ENCODE peak calls at places on chromosomes 16 and 17, in eight cellular contexts. R is PC-3, F is sigmoid colon, H is left ventricle myocardium inferior, L is H1, W is IMR-90, K is right cardiac atrium, Q is AG04450. Z is an unnamed sample. For H3K27me3, the result is how much of the 10 kb centered on the place peaks cover.

GRCh38 chr16:784431-784830 is 3.8 kb downstream of the RPUSD1 start:
- DNase-seq in H (no peak), W (no peak), L (no peak), R (no peak), Q (no peak), F (no peak), K (no peak), Z (no peak)

GRCh38 chr17:28747046-28747691 is 3.4 kb downstream of the TRAF4 start:
- DNase-seq in W (no peak), L (no peak), K (no peak), F (no peak), R (peak), H (no peak), Q (no peak), Z (peak)

GRCh38 chr16:82753821-82754220 is 127.1 kb downstream of the CDH13 start:
- DNase-seq in R (peak), K (no peak), Q (no peak), L (no peak), H (no peak), F (no peak), W (peak), Z (no peak)

GRCh38 chr17:16977932-16978331 is 6.0 kb upstream of the TNFRSF13B start:
- DNase-seq in W (peak), F (peak), H (no peak), L (no peak), Q (no peak), K (no peak), R (no peak), Z (no peak)

GRCh38 chr16:3317315-3317999 is 12.2 kb downstream of the ZNF75A start:
- DNase-seq in L (no peak), F (no peak), R (no peak), H (no peak), Q (no peak), K (no peak), W (peak), Z (no peak)

GRCh38 chr16:9447699-9448098 is 356.3 kb downstream of the HAPSTR1 start:
- DNase-seq in W (no peak), F (no peak), H (no peak), Q (no peak), L (no peak), K (no peak), R (no peak), Z (no peak)

GRCh38 chr16:21250072-21250923 is 16.8 kb downstream of the ANKS4B start:
- DNase-seq in R (no peak), L (no peak), Q (no peak), W (no peak), K (no peak), H (no peak), F (no peak), Z (no peak)

GRCh38 chr16:84034516-84034915 is 8.1 kb downstream of the SLC38A8 start:
- DNase-seq in R (no peak), F (no peak), W (no peak), H (no peak), K (no peak), L (no peak), Q (no peak), Z (no peak)

GRCh38 chr16:49492090-49492801 is 118.6 kb downstream of the C16orf78 start:
- DNase-seq in H (peak), R (peak), Q (no peak), W (no peak), L (peak), F (peak), K (peak), Z (peak)

GRCh38 chr17:979539-980405 is at the start of gene NXN:
- DNase-seq in W (peak), F (peak), H (peak), L (no peak), K (peak), R (peak), Q (no peak), Z (peak)

GRCh38 chr17:6638046-6638908 is 2.2 kb downstream of the KIAA0753 start:
- DNase-seq in F (no peak), H (no peak), R (no peak), Q (no peak), K (no peak), L (no peak), W (no peak), Z (no peak)

GRCh38 chr17:15378243-15378642 is 36.8 kb upstream of the TEKT3 start:
- DNase-seq in R (no peak), H (no peak), F (no peak), L (no peak), Q (no peak), K (no peak), W (no peak), Z (no peak)

GRCh38 chr16:69408451-69408850 is 16.0 kb upstream of the CYB5B start:
- DNase-seq in K (peak), H (no peak), Q (no peak), W (no peak), L (no peak), F (no peak), R (no peak), Z (peak)

GRCh38 chr16:22348296-22348695 is 26.1 kb downstream of the CDR2 start:
- DNase-seq in W (no peak), F (no peak), R (peak), Q (no peak), H (no peak), L (no peak), K (no peak), Z (no peak)

GRCh38 chr16:80197790-80198201 is 343.0 kb upstream of the DYNLRB2 start:
- DNase-seq in R (peak), L (no peak), F (no peak), Q (peak), H (no peak), W (peak), K (no peak), Z (no peak)

GRCh38 chr16:85137323-85138072 is 25.2 kb upstream of the CIBAR2 start:
- DNase-seq in F (peak), K (peak), R (peak), L (no peak), W (peak), H (peak), Q (peak), Z (peak)

GRCh38 chr16:84244728-84245127 is 4.9 kb upstream of the KCNG4 start:
- DNase-seq in Q (no peak), F (no peak), L (no peak), R (no peak), W (no peak), K (no peak), H (no peak), Z (no peak)

GRCh38 chr17:63985387-63986140 is 12.6 kb upstream of the PRR29 start:
- DNase-seq in W (no peak), L (no peak), F (no peak), H (no peak), R (no peak), K (no peak), Q (no peak), Z (no peak)

GRCh38 chr16:7332611-7333010 is at the start of gene RBFOX1:
- DNase-seq in L (no peak), W (no peak), K (no peak), H (no peak), F (no peak), Q (no peak), R (no peak), Z (no peak)

DNA sequence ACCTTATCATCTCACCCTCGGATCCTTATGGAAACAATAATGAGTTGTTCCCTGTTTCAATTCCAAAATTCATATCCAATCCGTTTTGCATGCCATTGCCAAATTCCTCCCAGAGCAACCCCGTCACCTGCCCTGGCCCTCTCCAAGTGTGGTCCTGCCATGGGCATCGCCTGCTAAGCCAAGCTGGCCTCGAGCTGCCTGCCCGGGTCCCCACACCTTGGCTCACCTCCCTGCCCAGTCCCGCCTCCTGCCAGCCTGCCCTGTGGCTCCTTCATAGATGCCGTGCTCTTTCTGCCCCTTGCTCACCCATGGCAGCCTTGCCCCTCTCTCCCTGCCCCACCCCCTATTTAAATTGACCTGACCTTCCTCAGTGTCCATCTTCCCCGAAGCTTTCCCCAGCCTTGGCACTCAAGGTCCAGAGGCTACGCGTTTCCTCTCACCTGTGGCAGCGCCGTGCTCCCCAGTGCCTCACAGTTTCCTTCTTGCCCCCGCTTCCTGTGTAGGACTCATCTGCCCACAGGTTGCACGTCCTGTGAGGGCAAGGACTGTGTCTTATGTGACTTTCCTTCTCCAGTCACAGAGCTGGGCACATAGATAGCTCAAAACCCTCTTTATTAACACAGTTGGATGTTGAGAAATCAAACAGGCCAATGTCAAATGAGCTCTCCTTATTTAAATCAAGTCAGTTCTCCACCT is 12.7 kb downstream of the MAPT start:
- DNase-seq in F (no peak), W (no peak), L (no peak), H (no peak), R (no peak), Q (no peak), K (no peak), Z (no peak)
- H3K27me3 ChIP-seq in F (under half), W (under half), L (under half), H (under half), R (under half), Q (under half), K (under half), Z (under half)

DNA sequence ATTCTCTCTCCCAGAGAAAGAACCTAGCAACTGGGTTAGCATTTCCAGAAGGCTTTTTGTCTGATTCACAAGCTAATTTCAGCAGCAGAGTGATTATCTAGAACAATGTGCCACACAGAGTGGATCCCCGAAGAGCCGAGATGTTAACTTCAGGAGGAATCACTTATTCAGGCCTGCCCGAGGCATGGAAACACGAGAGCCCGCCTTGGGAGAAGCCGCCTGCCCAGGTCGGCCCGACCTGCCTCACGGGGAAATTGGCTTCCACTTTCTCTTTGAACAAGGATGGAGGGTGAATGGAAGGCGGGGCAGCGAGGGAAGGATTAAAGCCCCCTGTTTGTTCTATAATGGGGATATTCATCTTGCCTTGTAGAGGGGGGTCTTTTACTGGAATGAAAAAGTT is 32.8 kb downstream of the NTN1 start:
- DNase-seq in W (no peak), H (no peak), R (no peak), L (no peak), Q (no peak), F (no peak), K (no peak), Z (no peak)
- H3K4me3 ChIP-seq in W (no peak), H (no peak), R (no peak), L (no peak), Q (no peak), F (no peak), K (no peak), Z (no peak)

GRCh38 chr17:48644910-48645557 is 18.9 kb upstream of the HOXB9 start:
- DNase-seq in H (no peak), R (no peak), W (no peak), Q (no peak), L (no peak), K (no peak), F (no peak), Z (no peak)

GRCh38 chr17:48647964-48648245 is 21.7 kb upstream of the HOXB9 start:
- DNase-seq in W (no peak), R (no peak), F (no peak), Q (no peak), K (no peak), H (no peak), L (no peak), Z (no peak)

GRCh38 chr17:48647103-48647963 is 21.2 kb upstream of the HOXB9 start:
- DNase-seq in K (no peak), Q (no peak), F (no peak), L (no peak), R (no peak), H (no peak), W (no peak), Z (no peak)

GRCh38 chr17:48645639-48646182 is 19.6 kb upstream of the HOXB9 start:
- DNase-seq in F (no peak), L (no peak), K (no peak), Q (no peak), R (no peak), H (no peak), W (no peak), Z (no peak)

DNA sequence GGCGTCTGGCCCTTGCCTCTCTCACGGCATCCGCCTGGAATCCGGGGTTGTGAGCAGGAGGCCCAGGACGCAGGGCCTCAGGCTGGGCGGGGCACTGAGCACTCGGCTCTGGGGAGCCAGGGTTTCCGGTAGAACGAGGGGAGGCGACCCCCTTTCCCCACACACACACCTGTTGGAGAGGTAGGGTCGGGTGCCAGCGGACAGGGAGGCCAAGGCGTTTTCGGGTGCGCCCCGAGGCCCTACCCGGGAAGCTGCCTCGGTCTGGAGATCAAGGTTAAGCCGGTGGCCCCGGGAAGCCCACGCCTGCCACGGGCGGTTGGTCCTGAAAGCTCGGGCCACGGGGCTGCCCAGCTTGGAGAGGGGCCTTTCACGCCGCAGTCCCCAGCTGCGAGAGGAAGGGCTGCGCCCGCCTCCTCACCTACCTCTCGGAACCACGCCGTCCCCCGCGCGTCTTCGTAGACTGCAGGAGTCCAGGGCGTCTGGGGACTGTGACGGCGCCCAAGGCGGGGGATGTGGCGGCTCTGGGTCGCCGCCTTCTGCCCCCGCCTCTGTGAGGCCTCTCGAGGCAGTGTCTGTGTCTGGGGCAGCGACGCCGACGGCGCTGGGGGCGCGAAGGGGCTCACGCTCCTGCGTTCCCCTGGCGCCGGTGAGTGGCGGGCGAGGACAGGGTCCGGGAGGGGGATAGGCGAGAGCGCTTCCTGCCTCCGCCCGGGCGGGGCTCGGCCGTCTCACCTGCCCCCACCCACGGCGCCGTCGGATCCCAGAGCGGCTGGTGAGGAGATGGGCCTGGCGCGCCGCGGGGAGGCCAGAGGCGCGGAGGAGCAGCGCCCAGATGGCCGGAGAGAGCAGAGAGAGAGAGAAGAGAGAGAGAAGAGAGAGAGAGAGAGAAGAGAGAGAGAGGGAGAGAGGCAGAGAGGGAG is 20.3 kb upstream of the HOXB9 start:
- DNase-seq in K (no peak), Q (no peak), W (no peak), H (no peak), F (no peak), R (no peak), L (no peak), Z (no peak)
- H3K27me3 ChIP-seq in K (under half), Q (half or more), W (half or more), H (half or more), F (half or more), R (under half), L (half or more), Z (half or more)

GRCh38 chr17:20920813-20921199 is 122.0 kb downstream of the USP22 start:
- DNase-seq in K (no peak), L (no peak), H (no peak), Q (no peak), F (no peak), W (peak), R (no peak), Z (no peak)
- H3K4me3 ChIP-seq in K (no peak), L (no peak), H (no peak), Q (no peak), F (no peak), W (no peak), R (no peak), Z (no peak)

DNA sequence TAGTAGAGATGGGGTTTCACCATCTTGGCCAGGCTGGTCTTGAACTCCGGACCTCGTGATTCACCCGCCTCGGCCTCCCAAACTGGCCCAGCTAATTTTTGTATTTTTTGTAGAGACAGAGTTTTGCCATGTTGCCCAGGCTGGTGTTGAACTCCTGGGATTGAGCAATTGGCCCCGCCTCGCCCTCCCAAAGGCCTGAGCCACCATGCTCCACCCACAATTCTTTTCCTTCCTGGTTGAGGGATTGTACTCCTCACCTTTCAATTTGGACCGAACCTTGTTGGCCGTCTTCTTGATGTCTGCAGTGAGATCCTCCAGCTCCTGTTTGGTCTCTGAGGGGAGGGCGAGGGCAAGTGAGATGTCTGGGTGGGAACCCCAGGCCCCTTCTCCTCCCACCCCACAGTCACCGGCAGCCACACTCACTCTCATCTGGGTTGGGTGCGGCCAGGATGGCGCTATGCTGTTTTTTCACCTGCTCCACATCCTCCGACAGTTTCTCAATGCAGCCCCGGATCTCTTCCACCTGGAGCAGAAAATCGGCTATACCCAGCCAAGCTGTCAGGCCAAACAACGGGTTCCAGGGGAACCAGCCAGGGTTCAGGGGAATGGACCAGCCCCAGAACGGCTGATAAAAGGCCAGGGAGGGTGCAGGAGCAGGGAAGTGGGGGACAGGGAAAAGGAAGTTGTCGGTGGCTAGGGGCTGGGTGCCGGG is 9.6 kb downstream of the STX1B start:
- DNase-seq in Q (no peak), K (no peak), F (no peak), H (no peak), R (no peak), W (no peak), L (no peak), Z (no peak)
- H3K27me3 ChIP-seq in Q (under half), K (under half), F (under half), H (under half), R (under half), W (under half), L (under half), Z (under half)

GRCh38 chr16:56632160-56632847 is at the start of gene MT1M:
- DNase-seq in L (no peak), W (no peak), H (peak), F (peak), Q (no peak), R (peak), K (peak), Z (no peak)

GRCh38 chr16:56630134-56630533 is 2.3 kb upstream of the MT1M start:
- DNase-seq in R (no peak), F (no peak), H (no peak), Q (no peak), K (no peak), L (no peak), W (no peak), Z (no peak)

GRCh38 chr16:56629531-56629930 is 2.9 kb upstream of the MT1M start:
- DNase-seq in F (no peak), Q (no peak), W (no peak), L (no peak), K (no peak), R (no peak), H (no peak), Z (no peak)

GRCh38 chr16:56631832-56632159 is 663 bp upstream of the MT1M start:
- DNase-seq in H (no peak), K (no peak), L (no peak), F (no peak), W (no peak), Q (no peak), R (no peak), Z (no peak)

DNA sequence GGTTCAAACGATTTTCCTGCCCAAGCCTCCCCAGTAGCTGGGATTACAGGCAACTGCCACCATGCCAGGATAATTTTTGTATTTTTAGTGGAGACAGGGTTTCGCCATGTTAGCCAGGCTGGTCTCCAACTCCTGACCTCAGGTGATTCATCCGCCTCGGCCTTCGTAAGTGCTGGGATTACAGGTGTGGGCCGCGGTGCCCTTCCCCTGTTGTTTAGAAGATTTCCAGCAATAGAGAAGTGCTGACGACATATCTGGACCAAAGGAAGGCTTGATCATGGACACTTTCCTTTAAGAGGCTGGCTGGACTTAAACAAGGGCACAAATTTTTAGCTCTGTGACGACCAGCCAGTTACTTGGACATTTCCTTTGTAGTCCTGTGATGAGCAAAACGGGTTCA is 1.3 kb upstream of the MT1M start:
- DNase-seq in R (no peak), F (no peak), W (no peak), Q (no peak), L (no peak), H (no peak), K (no peak), Z (no peak)
- H3K4me3 ChIP-seq in R (no peak), F (no peak), W (no peak), Q (no peak), L (no peak), H (peak), K (no peak), Z (peak)

DNA sequence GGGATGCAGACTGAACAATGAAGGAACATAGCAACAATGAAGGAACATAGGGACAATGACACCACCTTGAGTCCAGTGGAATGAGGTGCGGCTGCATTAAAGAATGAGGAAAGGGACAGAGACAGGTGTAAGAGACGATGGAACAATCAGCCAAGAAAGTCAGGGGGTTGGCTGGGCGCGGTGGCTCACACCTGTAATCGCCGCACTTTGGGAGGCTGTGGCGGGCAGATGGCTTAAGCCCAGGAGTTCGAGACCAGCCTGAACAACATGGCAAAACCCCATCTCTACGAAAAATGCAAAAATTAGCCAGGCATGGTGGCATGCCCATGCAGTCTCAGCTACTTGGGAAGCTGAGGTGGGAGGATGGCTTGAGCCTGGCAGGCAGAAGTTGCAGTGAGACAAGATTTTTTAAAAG is 13.6 kb upstream of the CBFB start:
- DNase-seq in H (no peak), F (peak), L (no peak), Q (no peak), R (no peak), W (no peak), K (no peak), Z (peak)
- H3K27me3 ChIP-seq in H (under half), F (under half), L (under half), Q (under half), R (under half), W (under half), K (under half), Z (under half)